ENCODE peak calls at places on chromosomes 2 and 18, in four cellular contexts. G is astrocyte of the spinal cord, I is NCI-H446, Z is MG63. N is an unnamed sample.

GRCh38 chr2:192398236-192398635 is 203.5 kb upstream of the TMEFF2 start:
- DNase-seq in G (no peak), I (no peak), Z (no peak), N (no peak)

GRCh38 chr2:179263015-179263414 is 1.6 kb downstream of the SESTD1 start:
- DNase-seq in G (peak; percentile 54), I (no peak), Z (no peak), N (no peak)

GRCh38 chr2:216671791-216672343 is 23.5 kb downstream of the IGFBP5 start:
- DNase-seq in G (no peak), I (no peak), Z (no peak), N (no peak)

GRCh38 chr2:72263043-72263780 is 115.5 kb upstream of the CYP26B1 start:
- DNase-seq in G (no peak), I (no peak), Z (no peak), N (no peak)

GRCh38 chr2:63432373-63432772 is 155.9 kb downstream of the WDPCP start:
- DNase-seq in G (peak; percentile 45), I (no peak), Z (no peak), N (no peak)

GRCh38 chr2:6820903-6821584 is 44.7 kb downstream of the CMPK2 start:
- DNase-seq in G (no peak), I (no peak), Z (no peak), N (no peak)

GRCh38 chr2:8796878-8797550 is 40.4 kb downstream of the KIDINS220 start:
- DNase-seq in G (no peak), I (no peak), Z (no peak), N (no peak)

GRCh38 chr2:99480390-99480789 is 9.4 kb downstream of the REV1 start:
- DNase-seq in G (no peak), I (no peak), Z (no peak), N (no peak)

GRCh38 chr2:43818761-43819160 is 19.9 kb downstream of the ABCG5 start:
- DNase-seq in G (peak; percentile 34), I (no peak), Z (peak; percentile 21), N (no peak)

GRCh38 chr2:168998609-168999211 is 32.4 kb downstream of the ABCB11 start:
- DNase-seq in G (no peak), I (no peak), Z (no peak), N (no peak)

GRCh38 chr2:176158855-176159677 is 2.0 kb downstream of the HOXD3 start:
- DNase-seq in G (no peak), I (peak; percentile 19), Z (no peak), N (no peak)

GRCh38 chr18:24443870-24444269 is 16.6 kb upstream of the HRH4 start:
- DNase-seq in G (no peak), I (no peak), Z (no peak), N (no peak)

GRCh38 chr2:175855794-175856453 is 146.1 kb downstream of the LNPK start:
- DNase-seq in G (peak; percentile 58), I (peak; percentile 49), Z (peak; percentile 78), N (no peak)

GRCh38 chr2:190121971-190122370 is 59.4 kb upstream of the MSTN start:
- DNase-seq in G (peak; percentile 42), I (peak; percentile 20), Z (no peak), N (peak; percentile 6)

GRCh38 chr2:146981921-146982320 is 862.9 kb upstream of the ACVR2A start:
- DNase-seq in G (peak; percentile 71), I (no peak), Z (no peak), N (no peak)

GRCh38 chr2:177281400-177282021 is 17.0 kb upstream of the NFE2L2 start:
- DNase-seq in G (no peak), I (no peak), Z (no peak), N (no peak)

GRCh38 chr2:199742884-199743283 is 108.1 kb downstream of the FTCDNL1 start:
- DNase-seq in G (no peak), I (no peak), Z (no peak), N (no peak)

GRCh38 chr2:148909114-148909513 is 34.1 kb downstream of the KIF5C start:
- DNase-seq in G (no peak), I (no peak), Z (peak; percentile 50), N (no peak)

GRCh38 chr2:107511970-107512789 is 314.5 kb upstream of the RGPD4 start:
- DNase-seq in G (no peak), I (no peak), Z (no peak), N (no peak)

GRCh38 chr2:24909555-24910177 is 10.4 kb downstream of the ADCY3 start:
- DNase-seq in G (peak; percentile 58), I (no peak), Z (no peak), N (no peak)

GRCh38 chr2:85718006-85718391 is 23.8 kb downstream of the GNLY start:
- DNase-seq in G (no peak), I (no peak), Z (no peak), N (no peak)

GRCh38 chr2:182973441-182974352 is 64.6 kb downstream of the NCKAP1 start:
- DNase-seq in G (no peak), I (no peak), Z (no peak), N (no peak)

GRCh38 chr2:242052421-242052820 is 182.9 kb downstream of the RTP5 start:
- DNase-seq in G (no peak), I (no peak), Z (no peak), N (no peak)

GRCh38 chr18:78242796-78243195 is 736.8 kb upstream of the SALL3 start:
- DNase-seq in G (no peak), I (no peak), Z (peak; percentile 70), N (no peak)

GRCh38 chr2:121698318-121698930 is 38.3 kb downstream of the NIFK start:
- DNase-seq in G (no peak), I (no peak), Z (no peak), N (no peak)

GRCh38 chr2:75896779-75897366 is 186.2 kb upstream of the GCFC2 start:
- DNase-seq in G (no peak), I (peak; percentile 25), Z (no peak), N (no peak)

GRCh38 chr2:63698825-63699548 is 110.2 kb downstream of the MDH1 start:
- DNase-seq in G (peak; percentile 77), I (peak; percentile 77), Z (peak; percentile 77), N (no peak)

GRCh38 chr2:225091336-225091735 is 49.1 kb upstream of the DOCK10 start:
- DNase-seq in G (peak; percentile 92), I (no peak), Z (peak; percentile 28), N (no peak)

GRCh38 chr2:240636563-240637115 is 11.4 kb downstream of the GPR35 start:
- DNase-seq in G (no peak), I (no peak), Z (no peak), N (no peak)

GRCh38 chr2:230076819-230077218 is 8.1 kb upstream of the SLC16A14 start:
- DNase-seq in G (no peak), I (no peak), Z (no peak), N (no peak)

GRCh38 chr2:231621051-231621879 is 28.6 kb downstream of the TEX44 start:
- DNase-seq in G (no peak), I (no peak), Z (no peak), N (peak; percentile 61)

GRCh38 chr2:134482766-134483340 is 229.0 kb downstream of the MGAT5 start:
- DNase-seq in G (no peak), I (no peak), Z (no peak), N (no peak)

GRCh38 chr2:191050640-191050987 is 36.6 kb upstream of the STAT1 start:
- DNase-seq in G (no peak), I (no peak), Z (peak; percentile 59), N (no peak)

GRCh38 chr18:57803119-57803969 is at the start of gene ATP8B1:
- DNase-seq in G (peak; percentile 82), I (peak; percentile 43), Z (peak; percentile 84), N (peak; percentile 7)

GRCh38 chr18:58937913-58938312 is 73.2 kb downstream of the ZNF532 start:
- DNase-seq in G (no peak), I (no peak), Z (no peak), N (no peak)

GRCh38 chr18:25650201-25650941 is 298.4 kb upstream of the ZNF521 start:
- DNase-seq in G (peak; percentile 96), I (peak; percentile 13), Z (peak; percentile 66), N (no peak)